ENCODE peak calls at places on chromosomes 12 and 14, in seven cellular contexts. L, K, E, J, F, W and H are unnamed samples.

GRCh38 chr12:62138527-62138926 is 121.7 kb upstream of the USP15 start:
- DNase-seq in L (no peak), J (no peak), W (no peak), K (no peak), E (no peak), F (no peak), H (no peak)

GRCh38 chr14:88521818-88522217 is 33.0 kb downstream of the PTPN21 start:
- DNase-seq in W (no peak), J (no peak), F (no peak), K (no peak), E (no peak), L (no peak), H (no peak)

GRCh38 chr12:10212623-10213131 is at the start of gene GABARAPL1:
- DNase-seq in E (peak), L (no peak), W (peak), J (peak), K (peak), F (peak), H (peak)

GRCh38 chr12:88519802-88520435 is 60.4 kb downstream of the KITLG start:
- DNase-seq in L (peak), K (no peak), F (no peak), J (no peak), W (no peak), E (no peak), H (no peak)

GRCh38 chr12:53055471-53056266 is 5.8 kb downstream of the TNS2 start:
- DNase-seq in L (no peak), F (no peak), E (peak), K (no peak), W (no peak), J (no peak), H (no peak)

GRCh38 chr12:115439008-115439601 is 755.1 kb upstream of the TBX3 start:
- DNase-seq in J (no peak), K (no peak), E (no peak), F (no peak), L (no peak), W (no peak), H (no peak)

GRCh38 chr12:7157391-7157790 is 27.2 kb downstream of the CLSTN3 start:
- DNase-seq in F (no peak), E (no peak), W (no peak), J (no peak), L (no peak), K (no peak), H (no peak)

GRCh38 chr12:50050410-50051280 is 6.8 kb upstream of the ASIC1 start:
- DNase-seq in E (peak), W (no peak), L (no peak), J (no peak), K (no peak), F (no peak), H (no peak)

GRCh38 chr12:77231548-77231947 is 166.2 kb upstream of the E2F7 start:
- DNase-seq in F (no peak), W (no peak), L (peak), J (no peak), E (peak), K (no peak), H (no peak)

GRCh38 chr12:127811988-127812387 is 455.0 kb upstream of the TMEM132C start:
- DNase-seq in K (no peak), E (peak), L (no peak), F (no peak), W (no peak), J (no peak), H (no peak)

GRCh38 chr14:105337966-105338365 is 23.4 kb downstream of the PACS2 start:
- DNase-seq in F (no peak), K (no peak), J (no peak), L (peak), E (peak), W (no peak), H (no peak)